ENCODE peak calls at places on chromosomes 13 and 19, in eight cellular contexts. V is heart left ventricle; T is lower lobe of right lung; X is transverse colon; H is left ventricle myocardium inferior; P is CD8-positive, alpha-beta T cell; N is adrenal gland; U is pancreas. I is an unnamed sample.

GRCh38 chr13:109318945-109319590 is 467.3 kb downstream of the IRS2 start:
- DNase-seq in V (no peak), T (no peak), X (no peak), H (no peak), P (no peak), N (no peak), U (no peak), I (no peak)

GRCh38 chr13:110845520-110845919 is 69.3 kb downstream of the ANKRD10 start:
- DNase-seq in V (no peak), T (no peak), X (no peak), H (no peak), P (no peak), N (no peak), U (no peak), I (no peak)

GRCh38 chr19:31349160-31349881 is at the start of gene TSHZ3:
- DNase-seq in V (peak; percentile 90), T (peak; percentile 77), X (peak; percentile 72), H (peak; percentile 86), P (no peak), N (peak; percentile 77), U (peak; percentile 58), I (no peak)

GRCh38 chr19:55697698-55698097 is 22.7 kb downstream of the EPN1 start:
- DNase-seq in V (no peak), T (peak; percentile 30), X (no peak), H (no peak), P (no peak), N (no peak), U (no peak), I (no peak)

GRCh38 chr13:113783482-113783881 is 24.5 kb downstream of the TMEM255B start:
- DNase-seq in V (no peak), T (no peak), X (no peak), H (no peak), P (no peak), N (no peak), U (no peak), I (no peak)

GRCh38 chr13:23617551-23618014 is 47.4 kb downstream of the TNFRSF19 start:
- DNase-seq in V (no peak), T (no peak), X (no peak), H (no peak), P (no peak), N (no peak), U (no peak), I (no peak)

GRCh38 chr19:1471514-1472107 is 7.4 kb downstream of the C19orf25 start:
- DNase-seq in V (no peak), T (peak; percentile 38), X (no peak), H (no peak), P (no peak), N (no peak), U (no peak), I (no peak)

GRCh38 chr13:47039106-47039505 is 142.3 kb upstream of the HTR2A start:
- DNase-seq in V (no peak), T (no peak), X (no peak), H (no peak), P (no peak), N (no peak), U (no peak), I (no peak)

GRCh38 chr13:23268441-23268840 is 87.7 kb downstream of the SGCG start:
- DNase-seq in V (no peak), T (no peak), X (no peak), H (no peak), P (no peak), N (no peak), U (no peak), I (peak; percentile 34)

GRCh38 chr19:39297931-39298634 is 1.9 kb downstream of the IFNL1 start:
- DNase-seq in V (peak; percentile 75), T (peak; percentile 55), X (peak; percentile 46), H (no peak), P (peak; percentile 48), N (no peak), U (no peak), I (no peak)

GRCh38 chr19:33557720-33558119 is 36.1 kb upstream of the PEPD start:
- DNase-seq in V (no peak), T (no peak), X (no peak), H (no peak), P (no peak), N (no peak), U (no peak), I (no peak)

GRCh38 chr13:48400820-48401219 is 12.1 kb downstream of the LPAR6 start:
- DNase-seq in V (no peak), T (no peak), X (no peak), H (no peak), P (no peak), N (no peak), U (no peak), I (no peak)

GRCh38 chr19:46824887-46825730 is 25.5 kb downstream of the AP2S1 start:
- DNase-seq in V (no peak), T (peak; percentile 69), X (peak; percentile 22), H (no peak), P (no peak), N (no peak), U (no peak), I (peak; percentile 66)
- TF ChIP-seq CTCF in V (no peak), T (no peak), X (no peak), H (no peak), P (no peak), N (no peak), U (no peak), I (no peak)

GRCh38 chr13:100044936-100045335 is 44.0 kb upstream of the PCCA start:
- DNase-seq in V (no peak), T (no peak), X (no peak), H (no peak), P (no peak), N (no peak), U (no peak), I (no peak)
- TF ChIP-seq CTCF in V (no peak), T (no peak), X (no peak), H (no peak), P (no peak), N (no peak), U (no peak), I (no peak)

DNA sequence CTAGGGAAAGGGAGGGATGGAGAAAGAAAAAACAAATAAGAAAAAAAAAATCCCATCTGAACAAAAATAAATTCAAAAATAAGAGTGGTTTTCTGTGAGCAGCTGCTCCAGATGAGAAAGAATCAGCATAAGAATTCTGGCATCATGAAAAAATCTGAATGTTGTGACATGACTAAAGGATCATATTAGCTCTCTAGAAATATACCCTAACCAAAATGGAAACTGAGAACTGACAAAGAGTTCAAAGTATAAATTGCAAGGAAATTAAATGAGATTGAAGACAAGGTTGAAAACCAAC is 579.0 kb downstream of the UQCRFS1 start:
- DNase-seq in V (no peak), T (no peak), X (no peak), H (no peak), P (no peak), N (no peak), U (no peak), I (no peak)
- TF ChIP-seq CTCF in V (no peak), T (no peak), X (no peak), H (peak; percentile 12), P (no peak), N (no peak), U (no peak), I (no peak)

GRCh38 chr13:35858665-35859064 is 272.5 kb downstream of the DCLK1 start:
- DNase-seq in V (no peak), T (no peak), X (no peak), H (no peak), P (no peak), N (no peak), U (no peak), I (no peak)
- TF ChIP-seq CTCF in V (no peak), T (no peak), X (no peak), H (no peak), P (no peak), N (no peak), U (no peak), I (no peak)

DNA sequence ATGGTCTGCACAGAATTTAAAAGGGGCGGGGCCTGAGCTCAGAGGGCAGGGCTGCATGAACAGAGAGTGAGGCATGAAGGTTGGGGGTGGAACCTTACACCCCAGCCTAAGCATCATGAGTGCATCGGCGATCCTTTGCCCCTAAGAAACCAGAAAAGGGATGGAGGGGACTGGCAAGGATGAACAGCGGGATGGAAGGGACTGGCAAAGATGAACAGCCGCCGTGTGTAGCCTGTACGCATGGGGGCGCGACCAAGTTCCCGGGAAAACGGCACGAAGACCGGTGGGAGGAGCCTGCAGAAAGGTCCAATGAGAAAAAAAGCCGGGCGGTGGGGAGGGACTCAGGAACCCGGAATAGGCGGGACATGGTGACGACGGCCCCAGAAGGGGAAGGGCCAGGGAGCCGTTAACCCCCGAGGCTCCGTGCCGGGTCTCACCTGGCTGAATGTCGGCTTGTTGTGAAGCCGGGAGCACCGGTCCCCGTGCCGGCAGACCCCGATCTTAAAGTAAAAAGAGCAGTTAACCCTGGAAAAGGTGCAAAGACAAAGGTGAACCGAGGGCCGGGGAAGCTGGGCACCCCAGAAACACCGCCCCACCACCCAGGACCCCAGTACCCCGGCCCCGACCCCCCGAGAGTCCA is 410 bp downstream of the U2AF1L4 start:
- DNase-seq in V (peak; percentile 96), T (peak; percentile 96), X (peak; percentile 97), H (peak; percentile 95), P (peak; percentile 89), N (peak; percentile 94), U (peak; percentile 95), I (peak; percentile 83)
- TF ChIP-seq CTCF in V (peak; percentile 20), T (peak; percentile 40), X (no peak), H (peak; percentile 52), P (no peak), N (peak; percentile 31), U (no peak), I (peak; percentile 14)

GRCh38 chr13:50170447-50171037 is 155.3 kb downstream of the KCNRG start:
- DNase-seq in V (no peak), T (no peak), X (no peak), H (no peak), P (no peak), N (no peak), U (no peak), I (no peak)
- TF ChIP-seq CTCF in V (no peak), T (peak; percentile 36), X (peak; percentile 11), H (peak; percentile 55), P (no peak), N (peak; percentile 50), U (no peak), I (no peak)

DNA sequence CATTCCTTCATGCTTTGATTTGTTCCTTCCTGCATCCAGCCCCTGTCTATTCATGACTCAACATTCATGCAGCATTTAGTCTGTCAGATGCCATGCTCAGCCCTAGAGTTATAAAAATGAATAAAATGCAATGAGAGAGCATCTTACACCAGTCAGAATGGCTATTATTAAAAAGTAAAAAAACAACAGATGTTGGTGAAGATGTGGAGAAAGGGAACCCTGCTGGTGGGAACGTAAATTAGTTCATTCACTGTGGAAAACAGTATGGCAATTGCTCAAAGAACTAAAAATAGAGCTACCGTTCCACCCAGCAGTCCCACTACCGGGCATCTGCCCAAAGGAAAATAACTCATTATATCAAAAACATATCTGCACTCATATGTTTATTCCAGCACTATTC is 70.0 kb upstream of the GTF3A start:
- DNase-seq in V (no peak), T (no peak), X (no peak), H (no peak), P (no peak), N (no peak), U (no peak), I (no peak)
- TF ChIP-seq CTCF in V (no peak), T (no peak), X (no peak), H (peak; percentile 34), P (no peak), N (no peak), U (no peak), I (no peak)